ENCODE peak calls at places on chromosomes 3 and 15, in five cellular contexts. N is adrenal gland, Y is tibial artery, J is AG04450, P is cardiac muscle cell. Q is an unnamed sample.

GRCh38 chr3:169241928-169242751 is 421.4 kb downstream of the MECOM start:
- DNase-seq in J (no peak), N (no peak), Y (peak; percentile 21), P (peak; percentile 89), Q (no peak)

GRCh38 chr3:12097972-12098371 is 60.7 kb downstream of the TIMP4 start:
- DNase-seq in J (no peak), P (no peak), Y (no peak), N (no peak), Q (no peak)

GRCh38 chr3:47636225-47636624 is 57.6 kb upstream of the CSPG5 start:
- DNase-seq in N (no peak), Y (no peak), P (no peak), J (no peak), Q (no peak)

GRCh38 chr15:62495670-62496328 is 330.7 kb upstream of the C2CD4B start:
- DNase-seq in J (peak; percentile 77), P (peak; percentile 84), Y (peak; percentile 69), N (peak; percentile 68), Q (no peak)

GRCh38 chr15:31471731-31472430 is 145.2 kb downstream of the KLF13 start:
- DNase-seq in N (peak; percentile 24), Y (no peak), P (peak; percentile 88), J (peak; percentile 82), Q (no peak)

GRCh38 chr3:46013316-46014094 is 13.8 kb downstream of the XCR1 start:
- DNase-seq in P (no peak), Y (no peak), J (no peak), N (no peak), Q (no peak)

GRCh38 chr15:93244691-93245615 is 155.9 kb upstream of the RGMA start:
- DNase-seq in P (no peak), N (no peak), J (no peak), Y (no peak), Q (no peak)

GRCh38 chr3:187318819-187319616 is 27.5 kb upstream of the MASP1 start:
- DNase-seq in P (peak; percentile 78), J (peak; percentile 44), Y (peak; percentile 69), N (peak; percentile 73), Q (no peak)

GRCh38 chr3:88542916-88543315 is 393.2 kb downstream of the C3orf38 start:
- DNase-seq in N (no peak), J (no peak), Y (no peak), P (no peak), Q (no peak)

GRCh38 chr3:71129611-71130515 is 453.7 kb downstream of the FOXP1 start:
- DNase-seq in Y (no peak), J (no peak), N (no peak), P (peak; percentile 60), Q (no peak)

GRCh38 chr15:39957481-39957880 is 23.6 kb downstream of the EIF2AK4 start:
- DNase-seq in J (no peak), Y (no peak), N (no peak), P (no peak), Q (no peak)

GRCh38 chr15:75203017-75203907 is 1.6 kb downstream of the C15orf39 start:
- DNase-seq in J (no peak), N (no peak), P (peak; percentile 14), Y (no peak), Q (no peak)

GRCh38 chr3:122497425-122497824 is 17.3 kb downstream of the KPNA1 start:
- DNase-seq in N (no peak), Y (no peak), P (peak; percentile 83), J (peak; percentile 62), Q (no peak)

GRCh38 chr3:129619726-129620162 is 13.3 kb upstream of the PLXND1 start:
- DNase-seq in N (no peak), J (no peak), Y (no peak), P (no peak), Q (no peak)

GRCh38 chr3:107969994-107970896 is 120.6 kb downstream of the CD47 start:
- DNase-seq in N (no peak), Y (no peak), P (peak; percentile 92), J (no peak), Q (no peak)

GRCh38 chr3:50652709-50653108 is 22.0 kb upstream of the DOCK3 start:
- DNase-seq in N (peak; percentile 67), J (no peak), Y (no peak), P (no peak), Q (no peak)

GRCh38 chr3:39471652-39472051 is 4.2 kb downstream of the MOBP start:
- DNase-seq in J (no peak), P (no peak), N (no peak), Y (no peak), Q (no peak)

GRCh38 chr3:59678042-59678707 is 628.4 kb upstream of the CFAP20DC start:
- DNase-seq in Y (no peak), P (no peak), N (no peak), J (no peak), Q (peak; percentile 68)

GRCh38 chr3:58116161-58116955 is 94.4 kb downstream of the DNASE1L3 start:
- DNase-seq in Y (no peak), P (no peak), N (no peak), J (no peak), Q (no peak)

GRCh38 chr3:192577811-192578210 is 149.5 kb downstream of the FGF12 start:
- DNase-seq in P (no peak), Y (no peak), J (no peak), N (no peak), Q (no peak)

GRCh38 chr15:72368895-72369294 is 6.9 kb downstream of the HEXA start:
- DNase-seq in N (peak; percentile 65), J (no peak), Y (peak; percentile 66), P (no peak), Q (no peak)

GRCh38 chr3:42036483-42036823 is 54.7 kb upstream of the TRAK1 start:
- DNase-seq in Y (peak; percentile 60), P (peak; percentile 88), N (peak; percentile 78), J (peak; percentile 82), Q (no peak)

GRCh38 chr3:165827233-165827632 is 10.0 kb downstream of the BCHE start:
- DNase-seq in J (no peak), N (no peak), P (no peak), Y (no peak), Q (no peak)

GRCh38 chr15:71168163-71168832 is 53.0 kb downstream of the THSD4 start:
- DNase-seq in J (no peak), N (no peak), Y (no peak), P (no peak), Q (no peak)

GRCh38 chr15:65833501-65834220 is 35.6 kb upstream of the RAB11A start:
- DNase-seq in J (no peak), P (no peak), Y (peak; percentile 48), N (peak; percentile 76), Q (no peak)

GRCh38 chr3:121648219-121648958 is 12.3 kb downstream of the HCLS1 start:
- DNase-seq in J (no peak), Y (no peak), N (peak; percentile 57), P (peak; percentile 64), Q (no peak)

GRCh38 chr3:98986073-98986472 is 84.6 kb upstream of the DCBLD2 start:
- DNase-seq in P (peak; percentile 72), Y (no peak), N (no peak), J (peak; percentile 91), Q (no peak)
- H3K4me3 ChIP-seq in P (no peak overlapping the region), Y (no peak overlapping the region), N (no peak overlapping the region), J (no peak overlapping the region), Q (no peak overlapping the region)

DNA sequence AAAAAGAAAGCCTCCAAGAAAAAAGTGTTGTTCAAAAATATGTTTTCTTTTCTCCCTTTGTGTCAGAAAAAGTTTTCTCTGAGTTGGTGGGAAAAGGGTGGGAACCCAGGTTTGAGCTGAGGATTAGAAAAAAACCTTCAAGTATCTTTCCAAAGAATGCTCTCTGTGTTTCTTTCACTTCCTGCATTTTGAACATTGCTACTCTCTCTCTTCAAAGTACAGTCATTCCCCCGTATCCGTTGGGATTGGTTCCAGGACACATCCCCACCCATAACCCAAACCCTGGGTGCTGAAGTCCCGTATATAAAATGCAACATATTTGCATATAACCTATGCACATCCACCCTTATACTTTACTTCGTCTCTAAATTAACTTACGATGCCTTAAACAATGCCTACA is 139.6 kb downstream of the TMCO5A start:
- DNase-seq in J (no peak), N (no peak), Y (no peak), P (peak; percentile 41), Q (no peak)
- H3K4me3 ChIP-seq in J (no peak overlapping the region), N (no peak overlapping the region), Y (no peak overlapping the region), P (no peak overlapping the region), Q (no peak overlapping the region)

GRCh38 chr3:170363471-170363994 is 6.0 kb downstream of the SKIL start:
- DNase-seq in Y (no peak), J (no peak), P (no peak), N (no peak), Q (no peak)
- H3K4me3 ChIP-seq in Y (no peak overlapping the region), J (no peak overlapping the region), P (no peak overlapping the region), N (no peak overlapping the region), Q (no peak overlapping the region)

DNA sequence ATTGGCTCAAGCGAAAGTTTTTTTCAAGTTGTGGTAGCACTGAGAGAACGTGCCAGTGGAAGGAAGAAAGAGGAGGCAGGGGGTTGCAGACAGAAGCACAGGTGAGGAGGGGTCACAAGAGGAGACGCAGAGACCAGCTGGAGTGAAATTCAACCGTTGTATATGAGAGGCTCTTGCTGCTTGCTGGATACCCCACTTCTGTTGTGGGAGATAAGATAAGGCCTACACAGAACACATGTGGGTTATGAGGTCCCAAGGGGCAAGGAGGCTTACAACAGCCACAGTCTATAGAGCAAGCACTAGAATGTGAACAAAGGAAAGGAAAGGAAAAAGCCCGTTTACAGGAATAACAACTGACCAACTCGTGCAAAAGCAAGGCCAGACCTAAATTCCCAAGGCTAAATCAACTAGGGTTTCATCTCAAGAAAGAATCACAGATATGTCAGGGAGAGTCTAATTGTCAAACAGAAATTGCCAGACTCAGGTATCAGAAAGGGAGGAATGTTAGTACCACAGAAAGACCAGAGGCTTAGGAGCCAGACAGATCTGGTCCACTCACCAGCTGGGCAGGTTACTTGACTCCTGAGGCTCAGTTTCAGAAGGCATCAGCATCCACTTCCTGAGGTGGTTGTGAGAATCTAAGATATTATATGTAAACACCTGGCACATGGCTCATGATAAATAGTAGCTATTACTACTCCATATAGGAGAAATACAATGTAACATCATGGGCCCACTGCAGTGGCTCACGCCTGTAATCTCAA is 60.9 kb downstream of the MSL2 start:
- DNase-seq in Y (no peak), P (peak; percentile 78), J (no peak), N (no peak), Q (no peak)
- H3K4me3 ChIP-seq in Y (no peak overlapping the region), P (no peak overlapping the region), J (no peak overlapping the region), N (no peak overlapping the region), Q (no peak overlapping the region)

DNA sequence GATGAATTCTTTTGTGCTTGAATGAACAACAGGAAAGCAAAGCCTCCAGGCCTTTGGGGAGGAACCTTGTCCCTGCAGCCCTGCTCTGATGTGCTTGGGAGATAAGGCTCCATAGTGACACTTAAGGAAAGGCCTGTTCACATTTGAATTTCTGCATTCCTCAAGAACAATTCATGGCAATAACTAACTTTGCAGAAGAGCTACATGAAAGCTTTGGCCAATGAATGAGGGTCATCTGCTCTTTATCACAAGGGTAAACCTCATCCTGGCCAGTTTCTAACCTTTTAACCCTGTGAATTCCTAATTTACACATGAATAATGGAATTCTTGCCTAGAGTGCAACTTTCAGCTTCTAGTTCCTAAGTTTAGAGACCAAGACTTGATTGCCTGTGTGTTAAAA is 5.6 kb downstream of the PRTG start:
- DNase-seq in N (no peak), P (peak; percentile 34), Y (no peak), J (no peak), Q (no peak)
- H3K4me3 ChIP-seq in N (no peak overlapping the region), P (peak overlapping the region; percentile 5), Y (no peak overlapping the region), J (no peak overlapping the region), Q (no peak overlapping the region)

Q was measured in LNCaP clone FGC.